ENCODE peak calls at places on chromosomes 13 and 19, in five cellular contexts. V is A673, I is body of pancreas, X is DND-41, C is endodermal cell. R is an unnamed sample. For H3K4me1, the result is how much of the 10 kb centered on the place peaks cover.

GRCh38 chr13:44660050-44660449 is 83.9 kb upstream of the TSC22D1 start:
- DNase-seq in V (no peak), I (no peak), X (no peak), C (no peak), R (no peak)

GRCh38 chr13:111881700-111882099 is 185.2 kb upstream of the SOX1 start:
- DNase-seq in V (no peak), I (no peak), X (no peak), C (peak), R (no peak)

GRCh38 chr13:29800687-29801086 is 49.7 kb downstream of the UBL3 start:
- DNase-seq in V (no peak), I (no peak), X (no peak), C (peak), R (no peak)

GRCh38 chr19:36420961-36421748 is 2.7 kb upstream of the ZFP82 start:
- DNase-seq in V (peak), I (peak), X (no peak), C (no peak), R (no peak)

GRCh38 chr13:43042410-43042921 is 19.1 kb downstream of the DNAJC15 start:
- DNase-seq in V (no peak), I (no peak), X (no peak), C (no peak), R (no peak)

GRCh38 chr13:95115525-95115924 is 185.7 kb downstream of the ABCC4 start:
- DNase-seq in V (no peak), I (no peak), X (no peak), C (no peak), R (no peak)

GRCh38 chr19:13001502-13002388 is 6.5 kb downstream of the NFIX start:
- DNase-seq in V (no peak), I (peak), X (no peak), C (no peak), R (no peak)

GRCh38 chr19:42468273-42468796 is 25.6 kb upstream of the CXCL17 start:
- DNase-seq in V (peak), I (no peak), X (no peak), C (no peak), R (peak)

GRCh38 chr19:7506385-7507328 is 9.2 kb upstream of the ZNF358 start:
- DNase-seq in V (peak), I (peak), X (peak), C (peak), R (peak)

GRCh38 chr19:55305491-55305890 is 19.6 kb downstream of the TMEM150B start:
- DNase-seq in V (peak), I (peak), X (peak), C (peak), R (no peak)

GRCh38 chr19:6503407-6504201 is 1.5 kb upstream of the TUBB4A start:
- DNase-seq in V (no peak), I (no peak), X (no peak), C (no peak), R (no peak)

GRCh38 chr19:50565984-50566903 is 2.0 kb downstream of the LRRC4B start:
- DNase-seq in V (peak), I (no peak), X (no peak), C (peak), R (no peak)

GRCh38 chr19:51076602-51077213 is 6.0 kb downstream of the KLK14 start:
- DNase-seq in V (no peak), I (no peak), X (no peak), C (no peak), R (no peak)

GRCh38 chr19:23116802-23117571 is at the start of gene ZNF730:
- DNase-seq in V (peak), I (no peak), X (peak), C (peak), R (peak)

GRCh38 chr19:58374200-58374599 is 6.6 kb downstream of the ZNF837 start:
- DNase-seq in V (no peak), I (no peak), X (no peak), C (no peak), R (no peak)

GRCh38 chr19:22332924-22333323 is 46.7 kb downstream of the ZNF729 start:
- DNase-seq in V (no peak), I (no peak), X (no peak), C (no peak), R (no peak)

GRCh38 chr19:50893047-50893737 is 18.0 kb downstream of the KLK4 start:
- DNase-seq in V (peak), I (no peak), X (no peak), C (peak), R (no peak)

GRCh38 chr19:50896591-50897190 is 14.5 kb downstream of the KLK4 start:
- DNase-seq in V (no peak), I (peak), X (no peak), C (no peak), R (no peak)

GRCh38 chr19:16226878-16227836 is 29.4 kb downstream of the AP1M1 start:
- DNase-seq in V (no peak), I (no peak), X (no peak), C (no peak), R (no peak)

GRCh38 chr19:38424272-38424671 is 1.7 kb downstream of the RASGRP4 start:
- DNase-seq in V (no peak), I (no peak), X (no peak), C (no peak), R (no peak)

GRCh38 chr19:46602392-46603194 is 1.5 kb downstream of the CALM3 start:
- DNase-seq in V (no peak), I (no peak), X (peak), C (peak), R (peak)

GRCh38 chr19:39341122-39341719 is 1.0 kb upstream of the SAMD4B start:
- DNase-seq in V (no peak), I (peak), X (peak), C (peak), R (no peak)

GRCh38 chr19:4066176-4066606 is 508 bp downstream of the ZBTB7A start:
- DNase-seq in V (no peak), I (no peak), X (no peak), C (no peak), R (no peak)

GRCh38 chr13:87798536-87798935 is 127.4 kb downstream of the SLITRK5 start:
- DNase-seq in V (no peak), I (no peak), X (no peak), C (no peak), R (no peak)

GRCh38 chr19:681029-681626 is 4.9 kb downstream of the FSTL3 start:
- DNase-seq in V (peak), I (peak), X (no peak), C (no peak), R (peak)

GRCh38 chr19:16376241-16376640 is 51.6 kb downstream of the KLF2 start:
- DNase-seq in V (no peak), I (no peak), X (no peak), C (no peak), R (no peak)

GRCh38 chr19:55152017-55152416 is 3.0 kb upstream of the TNNT1 start:
- DNase-seq in V (peak), I (no peak), X (peak), C (no peak), R (no peak)

GRCh38 chr19:40217027-40217810 is 965 bp downstream of the TTC9B start:
- DNase-seq in V (peak), I (peak), X (no peak), C (peak), R (peak)

GRCh38 chr19:36054733-36055686 is at the start of gene WDR62:
- DNase-seq in V (peak), I (peak), X (peak), C (peak), R (peak)

GRCh38 chr13:23288564-23288963 is 107.8 kb downstream of the SGCG start:
- DNase-seq in V (no peak), I (no peak), X (no peak), C (no peak), R (no peak)

GRCh38 chr13:50129065-50129922 is 114.0 kb downstream of the KCNRG start:
- DNase-seq in V (no peak), I (no peak), X (no peak), C (no peak), R (no peak)

GRCh38 chr19:23409392-23410048 is 14.2 kb upstream of the ZNF91 start:
- DNase-seq in V (no peak), I (no peak), X (peak), C (no peak), R (peak)

GRCh38 chr19:47013041-47013517 is 6.6 kb upstream of the NPAS1 start:
- DNase-seq in V (peak), I (peak), X (peak), C (peak), R (peak)

GRCh38 chr13:50576156-50576555 is 267.3 kb downstream of the DLEU7 start:
- DNase-seq in V (no peak), I (peak), X (no peak), C (no peak), R (peak)

DNA sequence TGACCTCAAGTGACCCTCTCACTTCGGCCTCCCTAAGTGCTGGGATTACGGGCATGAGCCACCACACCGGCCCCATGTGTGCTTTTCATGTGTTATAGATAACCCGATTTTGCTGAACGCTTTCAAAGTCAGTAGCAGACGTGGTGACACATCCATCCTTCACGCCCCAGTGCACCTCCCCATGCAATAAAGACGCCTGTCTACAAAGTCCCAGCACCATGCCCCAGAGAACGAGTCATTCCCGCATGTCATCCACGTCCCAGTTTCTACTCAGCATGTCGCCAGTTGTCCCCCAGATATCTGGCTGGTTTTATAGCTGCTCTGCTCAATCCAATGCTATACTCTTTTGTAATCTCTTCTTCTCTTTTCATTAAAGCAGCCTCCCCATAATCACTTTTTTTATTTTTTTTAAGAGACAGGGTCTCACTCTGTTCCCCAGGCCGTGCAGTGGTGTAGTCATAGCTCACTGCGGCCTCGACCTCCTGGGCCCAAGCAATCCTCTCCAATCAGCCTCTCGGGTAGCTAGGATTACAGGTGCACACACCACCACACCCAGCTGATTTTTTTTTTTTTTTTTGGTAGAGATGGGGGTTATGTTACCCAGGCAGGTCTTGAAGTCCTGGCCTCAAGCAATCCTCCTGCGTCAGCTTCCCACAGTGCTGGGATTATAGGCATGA is 42.5 kb downstream of the DNM2 start:
- DNase-seq in V (peak), I (no peak), X (no peak), C (no peak), R (peak)
- H3K4me1 ChIP-seq in V (under half), I (under half), X (under half), C (under half), R (under half)

DNA sequence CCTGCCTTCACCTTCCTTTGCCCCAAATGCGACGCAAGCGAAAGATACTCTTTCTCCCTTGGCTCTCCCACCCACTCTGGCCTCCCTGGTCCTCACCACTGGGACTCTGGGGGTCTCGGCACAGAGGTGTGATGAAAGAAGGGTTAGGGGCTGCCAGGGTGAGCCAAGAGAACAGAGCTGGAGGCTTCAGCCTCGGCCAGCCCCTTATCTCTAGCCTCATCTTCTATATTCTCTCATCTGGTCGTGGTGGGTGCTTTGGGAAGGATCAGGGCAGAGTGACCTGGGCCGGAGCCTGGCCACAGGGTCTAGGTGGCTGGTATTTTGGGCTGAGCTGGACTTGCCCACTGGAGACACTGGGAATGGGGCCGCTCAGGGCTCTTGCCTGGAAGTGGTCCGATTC is 71.1 kb upstream of the KCTD15 start:
- DNase-seq in V (no peak), I (no peak), X (no peak), C (no peak), R (no peak)
- H3K4me1 ChIP-seq in V (under half), I (under half), X (under half), C (under half), R (under half)

GRCh38 chr13:40980466-40980865 is 38.6 kb downstream of the ELF1 start:
- DNase-seq in V (no peak), I (no peak), X (peak), C (no peak), R (no peak)
- H3K4me1 ChIP-seq in V (under half), I (half or more), X (half or more), C (under half), R (under half)

DNA sequence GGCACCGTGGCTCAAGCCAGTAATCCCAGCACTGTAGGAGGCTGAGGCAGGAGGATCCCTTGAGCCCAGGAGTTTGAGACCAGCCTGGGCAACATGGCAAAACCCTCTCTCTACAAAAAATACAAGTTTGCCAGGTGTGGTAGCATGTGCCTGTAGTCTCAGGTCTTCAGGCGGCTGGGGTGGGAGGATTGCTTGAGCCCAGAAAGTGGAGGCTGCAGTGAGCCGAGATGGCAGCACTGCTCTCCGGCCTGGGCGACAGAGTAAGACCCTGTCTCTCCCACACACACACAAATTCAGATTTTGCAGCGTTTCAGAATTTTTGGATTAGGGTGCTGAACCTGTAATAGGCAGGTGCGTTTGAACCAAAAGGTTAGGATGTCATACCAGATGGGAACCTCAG is 2.2 kb downstream of the RPS11 start:
- DNase-seq in V (no peak), I (no peak), X (no peak), C (no peak), R (no peak)
- H3K4me1 ChIP-seq in V (under half), I (under half), X (half or more), C (under half), R (under half)